ENCODE peak calls at places on chromosomes 3 and 15, in four cellular contexts. J is GM19239, N is left colon, W is RWPE1. E is an unnamed sample.

GRCh38 chr3:13016083-13016725 is 57.0 kb downstream of the IQSEC1 start:
- DNase-seq in W (no peak), J (no peak), N (peak), E (peak)

GRCh38 chr15:96073908-96074307 is 256.6 kb upstream of the NR2F2 start:
- DNase-seq in J (no peak), N (no peak), W (no peak), E (no peak)

GRCh38 chr3:187274977-187275338 is 16.6 kb downstream of the MASP1 start:
- DNase-seq in N (no peak), J (no peak), W (no peak), E (no peak)

GRCh38 chr3:60025071-60026055 is 975.5 kb upstream of the CFAP20DC start:
- DNase-seq in W (no peak), J (no peak), N (no peak), E (no peak)

GRCh38 chr3:32733631-32734229 is 48.7 kb downstream of the CNOT10 start:
- DNase-seq in W (peak), J (peak), N (no peak), E (peak)

GRCh38 chr3:169264711-169265110 is 398.8 kb downstream of the MECOM start:
- DNase-seq in J (no peak), W (peak), N (peak), E (no peak)

GRCh38 chr15:28992996-28993719 is 107.4 kb downstream of the APBA2 start:
- DNase-seq in W (no peak), J (no peak), N (no peak), E (no peak)

GRCh38 chr3:187936676-187937075 is 191.4 kb upstream of the BCL6 start:
- DNase-seq in W (no peak), N (no peak), J (no peak), E (no peak)

GRCh38 chr15:31082771-31083393 is 18.6 kb downstream of the TRPM1 start:
- DNase-seq in W (no peak), N (no peak), J (no peak), E (no peak)

GRCh38 chr15:78616506-78616905 is 4.3 kb downstream of the CHRNA3 start:
- DNase-seq in N (peak), W (no peak), J (no peak), E (no peak)

GRCh38 chr3:186826978-186827857 is 15.3 kb upstream of the ADIPOQ start:
- DNase-seq in N (peak), W (peak), J (peak), E (peak)

GRCh38 chr3:48561045-48561736 is 2.4 kb downstream of the UCN2 start:
- DNase-seq in J (peak), W (no peak), N (peak), E (peak)

GRCh38 chr15:59609730-59610712 is 1.6 kb upstream of the GCNT3 start:
- DNase-seq in J (no peak), N (no peak), W (no peak), E (no peak)